ENCODE peak calls at places on chromosomes 6 and 20, in eight cellular contexts. I is RWPE1; W is uterus; S is fibroblast of lung; U is OCI-LY7; Y is substantia nigra; N is psoas muscle; V is CD4-positive, alpha-beta memory T cell. H is an unnamed sample.
A peak's percentile ranks its signal among the peaks of the same experiment; 100 is the strongest.

GRCh38 chr6:166406197-166406596 is 23.5 kb upstream of the MPC1 start:
- DNase-seq in Y (no peak), V (no peak), U (no peak), S (no peak), W (no peak), I (no peak), N (no peak), H (no peak)

GRCh38 chr20:63232235-63233060 is 3.3 kb upstream of the BIRC7 start:
- DNase-seq in W (no peak), I (peak; percentile 55), Y (no peak), S (peak; percentile 93), V (no peak), N (no peak), U (no peak), H (no peak)

GRCh38 chr20:17675519-17676377 is 6.3 kb downstream of the RRBP1 start:
- DNase-seq in V (no peak), U (no peak), N (no peak), W (no peak), Y (no peak), I (no peak), S (no peak), H (no peak)

GRCh38 chr6:107062691-107063090 is 34.7 kb downstream of the MTRES1 start:
- DNase-seq in Y (no peak), S (no peak), N (no peak), U (no peak), I (no peak), W (no peak), V (no peak), H (no peak)

GRCh38 chr20:7231303-7231702 is 463.8 kb downstream of the BMP2 start:
- DNase-seq in U (no peak), I (no peak), V (no peak), S (no peak), N (no peak), W (no peak), Y (no peak), H (no peak)

GRCh38 chr6:123529058-123529457 is 107.7 kb downstream of the TRDN start:
- DNase-seq in Y (no peak), U (no peak), S (no peak), I (no peak), W (no peak), V (no peak), N (no peak), H (no peak)

GRCh38 chr20:23156842-23157423 is 70.8 kb upstream of the CD93 start:
- DNase-seq in V (no peak), S (no peak), Y (no peak), N (no peak), W (no peak), I (no peak), U (no peak), H (no peak)

GRCh38 chr6:16514249-16514648 is 247.0 kb downstream of the ATXN1 start:
- DNase-seq in S (peak; percentile 70), W (no peak), I (peak; percentile 33), Y (no peak), N (no peak), V (peak; percentile 48), U (no peak), H (peak; percentile 31)

GRCh38 chr20:24660651-24661050 is 191.2 kb downstream of the SYNDIG1 start:
- DNase-seq in N (no peak), I (no peak), W (no peak), S (no peak), V (no peak), Y (no peak), U (no peak), H (no peak)

GRCh38 chr20:34907616-34908469 is 31.4 kb downstream of the ACSS2 start:
- DNase-seq in V (no peak), I (peak; percentile 99), Y (no peak), W (peak; percentile 44), N (peak; percentile 48), S (peak; percentile 84), U (no peak), H (no peak)

DNA sequence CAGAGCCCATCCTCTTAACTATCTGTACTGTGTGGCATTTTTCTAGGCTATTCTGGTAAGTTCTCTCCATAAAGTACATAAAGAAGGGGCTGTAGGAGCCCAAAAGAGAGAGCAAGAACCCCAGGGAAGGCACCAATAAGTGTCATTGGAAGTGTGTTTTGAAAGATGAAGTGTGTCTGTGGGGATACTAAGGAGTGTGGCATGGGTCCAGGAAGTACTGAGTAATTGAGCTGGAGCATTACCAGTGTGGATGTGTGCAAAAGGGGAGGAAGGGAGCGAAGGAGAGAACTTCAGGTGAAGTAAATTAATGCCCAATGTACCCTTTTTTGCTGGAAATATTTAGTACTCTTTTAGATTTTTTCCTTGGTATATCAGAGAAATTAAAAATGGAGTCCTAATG is 63.9 kb downstream of the KCNS1 start:
- DNase-seq in S (peak; percentile 67), N (no peak), I (no peak), V (no peak), Y (no peak), W (peak; percentile 66), U (no peak), H (no peak)
- H3K27ac ChIP-seq in S (no peak overlapping the region), N (no peak overlapping the region), I (no peak overlapping the region), V (no peak overlapping the region), Y (peak overlapping the region; percentile 1), W (peak overlapping the region; percentile 34), U (no peak overlapping the region), H (no peak overlapping the region)

DNA sequence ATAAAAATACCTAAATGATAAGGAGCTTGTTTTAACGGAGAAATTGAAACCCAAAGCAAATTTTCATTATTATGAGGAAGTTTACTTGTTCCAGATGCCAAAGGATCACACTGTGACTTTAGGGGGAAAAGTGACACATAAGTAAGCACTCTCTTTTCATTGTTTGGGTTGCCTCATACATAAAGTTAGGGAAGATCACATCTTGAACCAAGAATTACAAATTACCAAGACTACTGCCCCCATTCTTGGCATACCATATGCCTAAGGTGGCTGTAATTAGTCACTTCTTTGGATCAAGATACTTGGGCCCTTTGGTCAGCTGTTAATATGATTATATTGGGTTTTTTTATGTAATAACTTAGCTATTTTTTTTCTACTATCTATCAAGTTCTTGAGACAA is 269.0 kb downstream of the COL12A1 start:
- DNase-seq in U (no peak), W (no peak), V (no peak), S (no peak), Y (no peak), I (no peak), N (no peak), H (no peak)
- H3K27ac ChIP-seq in U (no peak overlapping the region), W (no peak overlapping the region), V (no peak overlapping the region), S (no peak overlapping the region), Y (no peak overlapping the region), I (no peak overlapping the region), N (no peak overlapping the region), H (no peak overlapping the region)

DNA sequence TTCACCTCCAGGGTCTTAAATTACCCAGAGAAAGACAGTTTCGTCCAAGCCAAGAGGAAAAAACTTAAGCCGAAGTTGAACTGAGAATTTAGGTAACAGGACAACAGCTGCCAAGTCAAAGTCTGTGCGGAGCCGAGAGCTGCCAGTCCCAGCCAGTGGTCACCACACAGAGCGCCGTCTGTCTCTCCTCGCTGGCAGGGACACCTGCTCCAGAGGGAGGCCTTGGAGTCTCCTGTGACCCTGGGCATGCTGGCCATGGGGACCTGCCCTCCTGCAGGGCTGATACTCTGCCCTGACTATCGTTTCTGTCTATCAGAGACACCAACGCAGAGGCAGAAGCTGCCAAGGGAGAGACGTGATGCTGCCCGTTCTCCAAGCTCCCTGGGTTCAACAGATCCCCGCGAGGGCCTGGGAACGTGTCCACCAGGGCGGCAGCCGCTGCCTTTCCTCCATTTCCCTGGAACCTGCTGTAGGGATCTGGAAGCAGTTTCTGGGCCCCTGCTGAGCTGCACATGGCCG is 341.3 kb downstream of the SMOC2 start:
- DNase-seq in U (no peak), S (no peak), W (no peak), N (no peak), I (no peak), V (no peak), Y (no peak), H (no peak)
- H3K27ac ChIP-seq in U (no peak overlapping the region), S (no peak overlapping the region), W (no peak overlapping the region), N (no peak overlapping the region), I (no peak overlapping the region), V (no peak overlapping the region), Y (no peak overlapping the region), H (no peak overlapping the region)

GRCh38 chr6:139134817-139135577 is at the start of gene HECA:
- DNase-seq in I (peak; percentile 94), U (peak; percentile 95), W (peak; percentile 97), Y (peak; percentile 89), V (peak; percentile 99), S (peak; percentile 97), N (peak; percentile 99), H (peak; percentile 99)
- H3K27ac ChIP-seq in I (peak within 1 kb of the TSS; percentile 72), U (peak within 1 kb of the TSS; percentile 78), W (peak within 1 kb of the TSS; percentile 97), Y (peak within 1 kb of the TSS; percentile 78), V (peak within 1 kb of the TSS; percentile 97), S (peak within 1 kb of the TSS; percentile 78), N (peak within 1 kb of the TSS; percentile 89), H (peak within 1 kb of the TSS; percentile 100)

H was measured in naive thymus-derived CD4-positive, alpha-beta T cell.